ENCODE peak calls at places on chromosomes 2 and 18, in six cellular contexts. H is AG10803; D is stimulated activated CD8-positive, alpha-beta memory T cell treated with anti-CD3 and anti-CD28 coated beads, Interleukin-2, amount 100 ng/mL, for 48 hours; W is choroid plexus epithelial cell; G is HTR-8/SVneo; I is D341Med. L is an unnamed sample.
A peak's percentile ranks its signal among the peaks of the same experiment; 100 is the strongest.

GRCh38 chr2:102514061-102514785 is 41.2 kb downstream of the SLC9A4 start:
- DNase-seq in G (peak; percentile 78), W (peak; percentile 96), H (peak; percentile 79), D (no peak), I (no peak), L (peak; percentile 90)

GRCh38 chr18:10374615-10375295 is 79.7 kb upstream of the APCDD1 start:
- DNase-seq in G (no peak), I (no peak), W (no peak), D (no peak), H (peak; percentile 63), L (peak; percentile 96)

GRCh38 chr2:70985956-70986355 is 7.5 kb downstream of the ANKRD53 start:
- DNase-seq in H (no peak), G (no peak), W (no peak), D (no peak), I (no peak), L (no peak)

GRCh38 chr2:139492301-139492700 is 712.1 kb upstream of the NXPH2 start:
- DNase-seq in D (no peak), H (no peak), I (no peak), G (no peak), W (no peak), L (no peak)

GRCh38 chr2:134273240-134273983 is 19.5 kb downstream of the MGAT5 start:
- DNase-seq in I (no peak), W (peak; percentile 41), H (peak; percentile 25), G (no peak), D (no peak), L (no peak)

GRCh38 chr2:9758741-9759140 is 84.5 kb upstream of the TAF1B start:
- DNase-seq in D (no peak), I (no peak), G (no peak), H (no peak), W (no peak), L (no peak)

GRCh38 chr2:135494503-135494902 is 36.5 kb downstream of the ZRANB3 start:
- DNase-seq in I (no peak), G (no peak), D (no peak), W (peak; percentile 66), H (peak; percentile 23), L (peak; percentile 64)

GRCh38 chr2:9797681-9798556 is 45.4 kb upstream of the TAF1B start:
- DNase-seq in W (no peak), H (no peak), I (no peak), G (no peak), D (no peak), L (no peak)

GRCh38 chr2:161250864-161251436 is 57.3 kb upstream of the PSMD14 start:
- DNase-seq in G (peak; percentile 72), I (peak; percentile 45), H (peak; percentile 22), D (no peak), W (peak; percentile 70), L (peak; percentile 45)

GRCh38 chr2:39476524-39476923 is 39.4 kb upstream of the MAP4K3 start:
- DNase-seq in D (no peak), H (no peak), I (no peak), W (no peak), G (no peak), L (no peak)

GRCh38 chr18:31190919-31191318 is 28.3 kb upstream of the DSC1 start:
- DNase-seq in D (no peak), H (no peak), G (no peak), W (no peak), I (no peak), L (no peak)

GRCh38 chr2:174580951-174581350 is 16.7 kb downstream of the WIPF1 start:
- DNase-seq in G (no peak), W (no peak), H (no peak), I (no peak), D (no peak), L (no peak)

GRCh38 chr2:167823066-167823465 is 424.3 kb downstream of the STK39 start:
- DNase-seq in W (no peak), I (no peak), H (no peak), D (no peak), G (no peak), L (no peak)

GRCh38 chr2:20071397-20072383 is 20.3 kb upstream of the LAPTM4A start:
- DNase-seq in D (no peak), W (peak; percentile 96), G (peak; percentile 64), I (no peak), H (peak; percentile 99), L (peak; percentile 99)

GRCh38 chr2:46684661-46685060 is 205.3 kb downstream of the TMEM247 start:
- DNase-seq in G (no peak), D (no peak), H (peak; percentile 38), I (no peak), W (no peak), L (peak; percentile 58)

GRCh38 chr18:33673689-33674088 is 95.7 kb downstream of the ASXL3 start:
- DNase-seq in G (no peak), W (peak; percentile 7), H (no peak), D (no peak), I (no peak), L (no peak)

GRCh38 chr2:103823847-103824246 is 1030.1 kb upstream of the POU3F3 start:
- DNase-seq in H (no peak), D (no peak), W (no peak), G (no peak), I (no peak), L (no peak)

GRCh38 chr2:117523267-117523666 is 291.2 kb upstream of the DDX18 start:
- DNase-seq in I (peak; percentile 45), H (no peak), G (no peak), W (peak; percentile 6), D (no peak), L (no peak)

GRCh38 chr2:157468931-157469708 is 25.2 kb upstream of the CYTIP start:
- DNase-seq in G (peak; percentile 30), I (no peak), H (peak; percentile 82), D (no peak), W (peak; percentile 23), L (peak; percentile 87)

GRCh38 chr2:233706720-233707119 is 6.0 kb upstream of the UGT1A5 start:
- DNase-seq in G (no peak), W (peak; percentile 62), H (peak; percentile 20), D (no peak), I (no peak), L (peak; percentile 85)

GRCh38 chr2:224378087-224379085 is 23.5 kb downstream of the FAM124B start:
- DNase-seq in D (no peak), W (peak; percentile 20), G (no peak), H (no peak), I (no peak), L (no peak)

GRCh38 chr2:67462741-67463496 is 65.8 kb downstream of the ETAA1 start:
- DNase-seq in D (no peak), H (no peak), I (no peak), W (no peak), G (no peak), L (no peak)

GRCh38 chr18:29779096-29779495 is 1263.4 kb downstream of the DSC3 start:
- DNase-seq in D (no peak), G (no peak), I (no peak), H (peak; percentile 6), W (no peak), L (peak; percentile 11)

GRCh38 chr2:173568054-173568453 is 213.4 kb downstream of the CDCA7 start:
- DNase-seq in W (peak; percentile 30), D (no peak), H (peak; percentile 13), G (no peak), I (no peak), L (peak; percentile 55)

GRCh38 chr2:230842473-230842872 is 22.3 kb upstream of the ITM2C start:
- DNase-seq in H (no peak), G (no peak), D (no peak), W (no peak), I (no peak), L (no peak)

GRCh38 chr2:68901199-68901515 is 30.0 kb upstream of the BMP10 start:
- DNase-seq in W (peak; percentile 62), D (no peak), G (no peak), H (peak; percentile 16), I (no peak), L (peak; percentile 25)

L was measured in EH.